ENCODE peak calls at places on chromosome 16, in six cellular contexts. O, R, T, G, Q and P are unnamed samples.

GRCh38 chr16:85068746-85069145 is 41.2 kb downstream of the KIAA0513 start:
- DNase-seq in O (peak; percentile 52), R (no peak), T (no peak), G (no peak), Q (no peak), P (no peak)

GRCh38 chr16:75263963-75264445 is 12.6 kb upstream of the BCAR1 start:
- DNase-seq in O (no peak), R (no peak), T (no peak), G (no peak), Q (peak; percentile 89), P (peak; percentile 45)

GRCh38 chr16:813204-813915 is 12.8 kb upstream of the GNG13 start:
- DNase-seq in O (peak; percentile 8), R (no peak), T (no peak), G (peak; percentile 26), Q (peak; percentile 62), P (no peak)

GRCh38 chr16:22300427-22301071 is 3.3 kb downstream of the POLR3E start:
- DNase-seq in O (peak; percentile 62), R (peak; percentile 79), T (peak; percentile 71), G (peak; percentile 36), Q (peak; percentile 86), P (no peak)

GRCh38 chr16:75433732-75434413 is 570 bp upstream of the CFDP1 start:
- DNase-seq in O (peak; percentile 97), R (peak; percentile 78), T (peak; percentile 92), G (peak; percentile 73), Q (peak; percentile 90), P (peak; percentile 82)

GRCh38 chr16:57500578-57501111 is 14.4 kb upstream of the DOK4 start:
- DNase-seq in O (no peak), R (no peak), T (no peak), G (no peak), Q (no peak), P (no peak)

GRCh38 chr16:89920723-89921122 is 2.1 kb downstream of the MC1R start:
- DNase-seq in O (peak; percentile 47), R (no peak), T (no peak), G (no peak), Q (peak; percentile 50), P (no peak)

GRCh38 chr16:23863511-23864422 is 28.0 kb downstream of the PRKCB start:
- DNase-seq in O (no peak), R (no peak), T (no peak), G (no peak), Q (no peak), P (no peak)

GRCh38 chr16:83458612-83459011 is 349.2 kb upstream of the HSBP1 start:
- DNase-seq in O (peak; percentile 80), R (no peak), T (no peak), G (no peak), Q (no peak), P (no peak)

GRCh38 chr16:84339766-84340165 is 28.6 kb upstream of the ATP2C2 start:
- DNase-seq in O (no peak), R (no peak), T (no peak), G (no peak), Q (no peak), P (no peak)

GRCh38 chr16:88784074-88784855 is 755 bp downstream of the PIEZO1 start:
- DNase-seq in O (peak; percentile 72), R (peak; percentile 89), T (peak; percentile 74), G (peak; percentile 65), Q (peak; percentile 70), P (peak; percentile 82)

GRCh38 chr16:79658301-79659001 is 57.9 kb upstream of the MAF start:
- DNase-seq in O (peak; percentile 35), R (no peak), T (peak; percentile 46), G (no peak), Q (peak; percentile 86), P (no peak)

GRCh38 chr16:3609895-3610697 is 1.3 kb downstream of the SLX4 start:
- DNase-seq in O (no peak), R (no peak), T (no peak), G (no peak), Q (no peak), P (peak; percentile 7)

GRCh38 chr16:66295761-66296546 is 70.5 kb upstream of the CDH5 start:
- DNase-seq in O (no peak), R (peak; percentile 33), T (no peak), G (no peak), Q (no peak), P (no peak)

GRCh38 chr16:70588565-70588964 is 57.8 kb upstream of the IL34 start:
- DNase-seq in O (peak; percentile 76), R (no peak), T (no peak), G (no peak), Q (no peak), P (no peak)

GRCh38 chr16:28497861-28498599 is 3.6 kb downstream of the APOBR start:
- DNase-seq in O (no peak), R (peak; percentile 78), T (no peak), G (no peak), Q (no peak), P (no peak)

GRCh38 chr16:69364088-69364487 is 12.5 kb upstream of the TMED6 start:
- DNase-seq in O (no peak), R (no peak), T (no peak), G (no peak), Q (no peak), P (no peak)
- TF ChIP-seq POLR2A in O (no peak), R (no peak), T (no peak), G (no peak), Q (no peak), P (no peak)

GRCh38 chr16:87093804-87094203 is 223.4 kb downstream of the C16orf95 start:
- DNase-seq in O (no peak), R (no peak), T (no peak), G (no peak), Q (no peak), P (no peak)
- H3K4me1 ChIP-seq in O (no peaks in the 10 kb centered on the region), R (no peaks in the 10 kb centered on the region), T (no peaks in the 10 kb centered on the region), G (no peaks in the 10 kb centered on the region), Q (no peaks in the 10 kb centered on the region), P (no peaks in the 10 kb centered on the region)

GRCh38 chr16:11976850-11977205 is 294 bp downstream of the SNX29 start:
- DNase-seq in O (no peak), R (no peak), T (no peak), G (no peak), Q (no peak), P (no peak)

GRCh38 chr16:11967195-11967911 is 2.3 kb downstream of the TNFRSF17 start:
- DNase-seq in O (no peak), R (no peak), T (no peak), G (no peak), Q (no peak), P (no peak)

GRCh38 chr16:11973065-11973464 is 3.5 kb upstream of the SNX29 start:
- DNase-seq in O (no peak), R (no peak), T (no peak), G (no peak), Q (no peak), P (no peak)

GRCh38 chr16:11968577-11968976 is 3.6 kb downstream of the TNFRSF17 start:
- DNase-seq in O (no peak), R (no peak), T (no peak), G (no peak), Q (no peak), P (no peak)

DNA sequence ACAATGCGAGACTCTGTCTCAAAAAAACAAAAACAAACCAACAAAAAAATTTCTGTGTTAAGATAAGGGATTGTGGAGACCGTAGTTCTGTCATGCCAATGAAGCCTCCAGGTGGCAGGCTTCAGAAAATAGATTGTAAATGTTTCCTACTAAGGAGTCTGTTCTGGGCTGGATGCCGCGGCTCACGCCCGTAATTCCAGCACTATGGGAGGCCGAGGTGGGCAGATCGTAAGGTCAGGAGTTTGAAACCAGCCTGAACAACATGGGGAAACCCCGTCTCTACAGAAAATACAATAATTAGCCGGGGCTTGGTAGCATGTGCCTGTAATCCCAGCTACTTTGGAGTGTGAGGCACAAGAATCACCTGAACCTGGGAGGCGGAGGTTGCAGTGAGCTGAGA is 4.4 kb upstream of the SNX29 start:
- DNase-seq in O (no peak), R (no peak), T (peak; percentile 50), G (no peak), Q (no peak), P (no peak)
- TF ChIP-seq POLR2A in O (no peak), R (no peak), T (no peak), G (no peak), Q (no peak), P (no peak)

GRCh38 chr16:81693467-81694303 is 85.4 kb upstream of the PLCG2 start:
- DNase-seq in O (peak; percentile 86), R (no peak), T (no peak), G (no peak), Q (no peak), P (no peak)

GRCh38 chr16:81693047-81693446 is 86.0 kb upstream of the PLCG2 start:
- DNase-seq in O (peak; percentile 35), R (no peak), T (no peak), G (no peak), Q (no peak), P (no peak)

GRCh38 chr16:81696136-81696958 is 82.7 kb upstream of the PLCG2 start:
- DNase-seq in O (no peak), R (no peak), T (no peak), G (no peak), Q (no peak), P (no peak)

GRCh38 chr16:81695431-81695890 is 83.6 kb upstream of the PLCG2 start:
- DNase-seq in O (peak; percentile 4), R (no peak), T (no peak), G (no peak), Q (no peak), P (peak; percentile 35)

GRCh38 chr16:81694494-81695285 is 84.4 kb upstream of the PLCG2 start:
- DNase-seq in O (no peak), R (no peak), T (no peak), G (no peak), Q (no peak), P (peak; percentile 67)
- H3K4me1 ChIP-seq in O (peaks cover 20% of the 10 kb centered on the region), R (peaks cover 45% of the 10 kb centered on the region), T (peaks cover 34% of the 10 kb centered on the region), G (peaks cover 28% of the 10 kb centered on the region), Q (peaks cover 17% of the 10 kb centered on the region), P (peaks cover 12% of the 10 kb centered on the region)

GRCh38 chr16:2339521-2340484 is 725 bp downstream of the ABCA3 start:
- DNase-seq in O (no peak), R (peak; percentile 85), T (peak; percentile 58), G (peak; percentile 8), Q (peak; percentile 74), P (peak; percentile 67)
- TF ChIP-seq POLR2A in O (no peak), R (no peak), T (peak; percentile 14), G (no peak), Q (no peak), P (no peak)